ENCODE peak calls at places on chromosomes 2 and 18, in six cellular contexts. X is activated effector memory CD4-positive, alpha-beta T cell treated with anti-CD3 and anti-CD28 coated beads, Interleukin-2, amount 50 U/mL, for 16 hours; B is pancreas; J is T-helper 1 cell; O is iris pigment epithelial cell; W is stimulated activated CD8-positive, alpha-beta memory T cell treated with anti-CD3 and anti-CD28 coated beads, Interleukin-12 subunit alpha, Interleukin-12 subunit beta, amount 100 ng/mL, for 1 hour. F is an unnamed sample.

GRCh38 chr2:65491381-65491903 is 59.0 kb upstream of the SPRED2 start:
- DNase-seq in O (peak; percentile 71), W (no peak), J (no peak), B (no peak), X (no peak), F (no peak)

GRCh38 chr2:11669454-11670291 is at the start of gene NTSR2:
- DNase-seq in B (peak; percentile 77), O (peak; percentile 60), W (no peak), X (no peak), J (no peak), F (no peak)

GRCh38 chr2:144490017-144490416 is 29.9 kb downstream of the ZEB2 start:
- DNase-seq in O (no peak), W (no peak), J (peak; percentile 45), X (no peak), B (no peak), F (no peak)

GRCh38 chr2:235609321-235609720 is 115.5 kb downstream of the AGAP1 start:
- DNase-seq in W (no peak), X (no peak), O (no peak), J (no peak), B (no peak), F (no peak)

GRCh38 chr2:236665130-236665529 is 95.5 kb downstream of the ACKR3 start:
- DNase-seq in X (no peak), O (no peak), B (no peak), W (no peak), J (no peak), F (no peak)

GRCh38 chr18:47247833-47248609 is 3.4 kb downstream of the SKOR2 start:
- DNase-seq in O (no peak), X (no peak), J (no peak), W (no peak), B (no peak), F (no peak)

GRCh38 chr2:178429336-178429735 is 21.6 kb downstream of the PRKRA start:
- DNase-seq in O (no peak), B (no peak), W (no peak), X (no peak), J (no peak), F (no peak)

GRCh38 chr2:173355866-173356508 is 1.3 kb downstream of the CDCA7 start:
- DNase-seq in X (peak; percentile 65), W (no peak), O (peak; percentile 18), B (no peak), J (peak; percentile 7), F (no peak)

GRCh38 chr2:40244251-40245010 is 207.5 kb downstream of the SLC8A1 start:
- DNase-seq in O (peak; percentile 75), J (peak; percentile 1), X (no peak), B (peak; percentile 28), W (no peak), F (peak; percentile 12)

F was measured in NCI-H1930.